ENCODE peak calls at places on chromosomes 6 and 20, in seven cellular contexts. One of them, this sample, is unnamed.

GRCh38 chr20:63678071-63678470 is 18.4 kb upstream of the TNFRSF6B start:
- DNase-seq in T-helper 1 cell: no peak
- DNase-seq in DMS153: no peak
- DNase-seq in adipocyte: no peak
- DNase-seq in nephron progenitor cell: no peak
- DNase-seq in Calu3: no peak
- DNase-seq in GM10248: no peak
- DNase-seq in this sample: no peak

GRCh38 chr20:33132858-33133615 is 34.9 kb upstream of the BPIFA2 start:
- DNase-seq in T-helper 1 cell: no peak
- DNase-seq in Calu3: no peak
- DNase-seq in nephron progenitor cell: peak
- DNase-seq in DMS153: no peak
- DNase-seq in adipocyte: no peak
- DNase-seq in GM10248: no peak
- DNase-seq in this sample: no peak

GRCh38 chr6:30006170-30007131 is 54.6 kb upstream of the POLR1H start:
- DNase-seq in DMS153: no peak
- DNase-seq in adipocyte: peak
- DNase-seq in GM10248: peak
- DNase-seq in T-helper 1 cell: no peak
- DNase-seq in Calu3: peak
- DNase-seq in nephron progenitor cell: peak
- DNase-seq in this sample: peak

GRCh38 chr6:134230087-134230717 is 87.7 kb downstream of the SGK1 start:
- DNase-seq in adipocyte: no peak
- DNase-seq in T-helper 1 cell: no peak
- DNase-seq in nephron progenitor cell: no peak
- DNase-seq in Calu3: no peak
- DNase-seq in GM10248: no peak
- DNase-seq in DMS153: no peak
- DNase-seq in this sample: no peak

GRCh38 chr6:36201612-36202011 is 5.1 kb downstream of the BRPF3 start:
- DNase-seq in nephron progenitor cell: no peak
- DNase-seq in DMS153: no peak
- DNase-seq in adipocyte: no peak
- DNase-seq in T-helper 1 cell: no peak
- DNase-seq in Calu3: no peak
- DNase-seq in GM10248: no peak
- DNase-seq in this sample: no peak

GRCh38 chr6:109015185-109015584 is 79.5 kb downstream of the SESN1 start:
- DNase-seq in Calu3: no peak
- DNase-seq in nephron progenitor cell: no peak
- DNase-seq in GM10248: no peak
- DNase-seq in adipocyte: no peak
- DNase-seq in DMS153: no peak
- DNase-seq in T-helper 1 cell: no peak
- DNase-seq in this sample: no peak

GRCh38 chr6:103085801-103086200 is 1692.3 kb downstream of the GRIK2 start:
- DNase-seq in GM10248: no peak
- DNase-seq in Calu3: no peak
- DNase-seq in T-helper 1 cell: no peak
- DNase-seq in adipocyte: no peak
- DNase-seq in DMS153: no peak
- DNase-seq in nephron progenitor cell: no peak
- DNase-seq in this sample: no peak

GRCh38 chr6:44675449-44675848 is 287.9 kb downstream of the CDC5L start:
- DNase-seq in GM10248: no peak
- DNase-seq in DMS153: no peak
- DNase-seq in nephron progenitor cell: no peak
- DNase-seq in Calu3: no peak
- DNase-seq in adipocyte: no peak
- DNase-seq in T-helper 1 cell: no peak
- DNase-seq in this sample: no peak

GRCh38 chr6:108518714-108519576 is 41.8 kb upstream of the FOXO3 start:
- DNase-seq in adipocyte: peak
- DNase-seq in T-helper 1 cell: no peak
- DNase-seq in DMS153: no peak
- DNase-seq in Calu3: peak
- DNase-seq in nephron progenitor cell: no peak
- DNase-seq in GM10248: no peak
- DNase-seq in this sample: no peak